ENCODE peak calls at places on chromosome 3, in five cellular contexts. One of them, this sample, is unnamed. For H3K9me3, the result is how much of the 10 kb centered on the place peaks cover.

GRCh38 chr3:75176886-75177285 is 487.2 kb upstream of the FRG2C start:
- DNase-seq in CD8-positive, alpha-beta memory T cell: no peak
- DNase-seq in K562: no peak
- DNase-seq in CD8-positive, alpha-beta T cell: no peak
- DNase-seq in left ventricle myocardium inferior: no peak
- DNase-seq in this sample: no peak

GRCh38 chr3:193885832-193886231 is 250.1 kb upstream of the HES1 start:
- DNase-seq in CD8-positive, alpha-beta memory T cell: no peak
- DNase-seq in left ventricle myocardium inferior: no peak
- DNase-seq in K562: peak
- DNase-seq in CD8-positive, alpha-beta T cell: no peak
- DNase-seq in this sample: no peak

GRCh38 chr3:50319181-50319871 is 3.2 kb downstream of the HYAL2 start:
- DNase-seq in K562: no peak
- DNase-seq in CD8-positive, alpha-beta memory T cell: no peak
- DNase-seq in CD8-positive, alpha-beta T cell: no peak
- DNase-seq in left ventricle myocardium inferior: no peak
- DNase-seq in this sample: no peak

GRCh38 chr3:56862352-56863062 is 60.8 kb upstream of the ARHGEF3 start:
- DNase-seq in CD8-positive, alpha-beta T cell: no peak
- DNase-seq in K562: no peak
- DNase-seq in left ventricle myocardium inferior: no peak
- DNase-seq in CD8-positive, alpha-beta memory T cell: no peak
- DNase-seq in this sample: no peak

GRCh38 chr3:102225407-102226132 is 209.2 kb upstream of the ZPLD1 start:
- DNase-seq in CD8-positive, alpha-beta T cell: no peak
- DNase-seq in CD8-positive, alpha-beta memory T cell: no peak
- DNase-seq in K562: no peak
- DNase-seq in left ventricle myocardium inferior: no peak
- DNase-seq in this sample: no peak

GRCh38 chr3:156448300-156448699 is 106.6 kb downstream of the SSR3 start:
- DNase-seq in left ventricle myocardium inferior: no peak
- DNase-seq in CD8-positive, alpha-beta T cell: peak
- DNase-seq in K562: peak
- DNase-seq in CD8-positive, alpha-beta memory T cell: peak
- DNase-seq in this sample: peak

GRCh38 chr3:108588616-108589015 is 622 bp downstream of the CIP2A start:
- DNase-seq in left ventricle myocardium inferior: no peak
- DNase-seq in K562: no peak
- DNase-seq in CD8-positive, alpha-beta T cell: no peak
- DNase-seq in CD8-positive, alpha-beta memory T cell: no peak
- DNase-seq in this sample: no peak

GRCh38 chr3:186991470-186991869 is 61.1 kb downstream of the ST6GAL1 start:
- DNase-seq in CD8-positive, alpha-beta T cell: no peak
- DNase-seq in left ventricle myocardium inferior: no peak
- DNase-seq in CD8-positive, alpha-beta memory T cell: no peak
- DNase-seq in K562: no peak
- DNase-seq in this sample: no peak

GRCh38 chr3:186949281-186949982 is 19.1 kb downstream of the ST6GAL1 start:
- DNase-seq in CD8-positive, alpha-beta T cell: no peak
- DNase-seq in CD8-positive, alpha-beta memory T cell: no peak
- DNase-seq in K562: peak
- DNase-seq in left ventricle myocardium inferior: peak
- DNase-seq in this sample: no peak

GRCh38 chr3:172658344-172659245 is 52.3 kb downstream of the NCEH1 start:
- DNase-seq in CD8-positive, alpha-beta memory T cell: no peak
- DNase-seq in left ventricle myocardium inferior: no peak
- DNase-seq in K562: no peak
- DNase-seq in CD8-positive, alpha-beta T cell: no peak
- DNase-seq in this sample: no peak

GRCh38 chr3:58062469-58062868 is 54.2 kb downstream of the FLNB start:
- DNase-seq in CD8-positive, alpha-beta memory T cell: no peak
- DNase-seq in left ventricle myocardium inferior: no peak
- DNase-seq in CD8-positive, alpha-beta T cell: no peak
- DNase-seq in K562: no peak
- DNase-seq in this sample: no peak

GRCh38 chr3:27387625-27388024 is 18.4 kb upstream of the NEK10 start:
- DNase-seq in K562: no peak
- DNase-seq in CD8-positive, alpha-beta T cell: no peak
- DNase-seq in CD8-positive, alpha-beta memory T cell: no peak
- DNase-seq in left ventricle myocardium inferior: no peak
- DNase-seq in this sample: no peak

GRCh38 chr3:148930785-148931184 is 60.6 kb upstream of the GYG1 start:
- DNase-seq in K562: no peak
- DNase-seq in CD8-positive, alpha-beta T cell: no peak
- DNase-seq in CD8-positive, alpha-beta memory T cell: no peak
- DNase-seq in left ventricle myocardium inferior: no peak
- DNase-seq in this sample: no peak

GRCh38 chr3:129122697-129123055 is 1.1 kb upstream of the RAB43 start:
- DNase-seq in left ventricle myocardium inferior: no peak
- DNase-seq in K562: no peak
- DNase-seq in CD8-positive, alpha-beta T cell: no peak
- DNase-seq in CD8-positive, alpha-beta memory T cell: no peak
- DNase-seq in this sample: no peak

GRCh38 chr3:168003911-168004310 is 91.8 kb downstream of the GOLIM4 start:
- DNase-seq in K562: no peak
- DNase-seq in left ventricle myocardium inferior: no peak
- DNase-seq in CD8-positive, alpha-beta T cell: no peak
- DNase-seq in CD8-positive, alpha-beta memory T cell: no peak
- DNase-seq in this sample: no peak

GRCh38 chr3:151135548-151136337 is 50.3 kb downstream of the MED12L start:
- DNase-seq in K562: peak
- DNase-seq in CD8-positive, alpha-beta memory T cell: peak
- DNase-seq in CD8-positive, alpha-beta T cell: peak
- DNase-seq in left ventricle myocardium inferior: no peak
- DNase-seq in this sample: no peak

GRCh38 chr3:134852893-134853351 is 57.9 kb downstream of the EPHB1 start:
- DNase-seq in K562: no peak
- DNase-seq in CD8-positive, alpha-beta memory T cell: no peak
- DNase-seq in CD8-positive, alpha-beta T cell: no peak
- DNase-seq in left ventricle myocardium inferior: no peak
- DNase-seq in this sample: no peak

GRCh38 chr3:37986479-37987314 is 3.9 kb upstream of the VILL start:
- DNase-seq in CD8-positive, alpha-beta T cell: no peak
- DNase-seq in K562: peak
- DNase-seq in CD8-positive, alpha-beta memory T cell: no peak
- DNase-seq in left ventricle myocardium inferior: no peak
- DNase-seq in this sample: no peak

GRCh38 chr3:21645121-21645897 is 105.7 kb downstream of the ZNF385D start:
- DNase-seq in CD8-positive, alpha-beta T cell: no peak
- DNase-seq in K562: no peak
- DNase-seq in CD8-positive, alpha-beta memory T cell: no peak
- DNase-seq in left ventricle myocardium inferior: peak
- DNase-seq in this sample: no peak

GRCh38 chr3:107753494-107753893 is 230.7 kb downstream of the BBX start:
- DNase-seq in CD8-positive, alpha-beta memory T cell: no peak
- DNase-seq in CD8-positive, alpha-beta T cell: no peak
- DNase-seq in left ventricle myocardium inferior: no peak
- DNase-seq in K562: no peak
- DNase-seq in this sample: peak

GRCh38 chr3:155859859-155860258 is 5.6 kb upstream of the SLC33A1 start:
- DNase-seq in left ventricle myocardium inferior: no peak
- DNase-seq in CD8-positive, alpha-beta T cell: no peak
- DNase-seq in CD8-positive, alpha-beta memory T cell: no peak
- DNase-seq in K562: peak
- DNase-seq in this sample: no peak

GRCh38 chr3:150145659-150146058 is 175.0 kb upstream of the PFN2 start:
- DNase-seq in K562: no peak
- DNase-seq in CD8-positive, alpha-beta T cell: no peak
- DNase-seq in CD8-positive, alpha-beta memory T cell: no peak
- DNase-seq in left ventricle myocardium inferior: no peak
- DNase-seq in this sample: no peak

GRCh38 chr3:107684431-107684925 is 161.7 kb downstream of the BBX start:
- DNase-seq in CD8-positive, alpha-beta memory T cell: no peak
- DNase-seq in K562: no peak
- DNase-seq in left ventricle myocardium inferior: no peak
- DNase-seq in CD8-positive, alpha-beta T cell: no peak
- DNase-seq in this sample: no peak

GRCh38 chr3:124351430-124352142 is 359.7 kb upstream of the ROPN1 start:
- DNase-seq in CD8-positive, alpha-beta memory T cell: no peak
- DNase-seq in K562: peak
- DNase-seq in CD8-positive, alpha-beta T cell: no peak
- DNase-seq in left ventricle myocardium inferior: no peak
- DNase-seq in this sample: peak

GRCh38 chr3:149783576-149783975 is 8.8 kb downstream of the ANKUB1 start:
- DNase-seq in K562: no peak
- DNase-seq in CD8-positive, alpha-beta memory T cell: no peak
- DNase-seq in left ventricle myocardium inferior: no peak
- DNase-seq in CD8-positive, alpha-beta T cell: no peak
- DNase-seq in this sample: no peak

GRCh38 chr3:95705786-95706418 is 1108.5 kb upstream of the EPHA6 start:
- DNase-seq in left ventricle myocardium inferior: no peak
- DNase-seq in CD8-positive, alpha-beta T cell: no peak
- DNase-seq in CD8-positive, alpha-beta memory T cell: no peak
- DNase-seq in K562: no peak
- DNase-seq in this sample: no peak

GRCh38 chr3:50147447-50147846 is 7.7 kb upstream of the SEMA3F start:
- DNase-seq in CD8-positive, alpha-beta T cell: no peak
- DNase-seq in left ventricle myocardium inferior: no peak
- DNase-seq in K562: no peak
- DNase-seq in CD8-positive, alpha-beta memory T cell: no peak
- DNase-seq in this sample: no peak

GRCh38 chr3:23785882-23786281 is 19.9 kb upstream of the UBE2E1 start:
- DNase-seq in CD8-positive, alpha-beta memory T cell: no peak
- DNase-seq in left ventricle myocardium inferior: no peak
- DNase-seq in K562: no peak
- DNase-seq in CD8-positive, alpha-beta T cell: no peak
- DNase-seq in this sample: no peak

GRCh38 chr3:36707623-36708409 is 56.5 kb downstream of the DCLK3 start:
- DNase-seq in K562: peak
- DNase-seq in CD8-positive, alpha-beta memory T cell: no peak
- DNase-seq in left ventricle myocardium inferior: no peak
- DNase-seq in CD8-positive, alpha-beta T cell: no peak
- DNase-seq in this sample: no peak

GRCh38 chr3:1616715-1617114 is 482.0 kb upstream of the CNTN4 start:
- DNase-seq in K562: no peak
- DNase-seq in left ventricle myocardium inferior: no peak
- DNase-seq in CD8-positive, alpha-beta T cell: no peak
- DNase-seq in CD8-positive, alpha-beta memory T cell: no peak
- DNase-seq in this sample: no peak

GRCh38 chr3:155391583-155391982 is 98.1 kb upstream of the STRIT1 start:
- DNase-seq in K562: no peak
- DNase-seq in CD8-positive, alpha-beta memory T cell: no peak
- DNase-seq in CD8-positive, alpha-beta T cell: no peak
- DNase-seq in left ventricle myocardium inferior: peak
- DNase-seq in this sample: no peak

GRCh38 chr3:31364711-31365110 is 168.0 kb upstream of the STT3B start:
- DNase-seq in CD8-positive, alpha-beta T cell: no peak
- DNase-seq in left ventricle myocardium inferior: no peak
- DNase-seq in CD8-positive, alpha-beta memory T cell: no peak
- DNase-seq in K562: no peak
- DNase-seq in this sample: no peak

GRCh38 chr3:190381356-190381940 is 6.5 kb upstream of the CLDN16 start:
- DNase-seq in left ventricle myocardium inferior: no peak
- DNase-seq in K562: no peak
- DNase-seq in CD8-positive, alpha-beta T cell: no peak
- DNase-seq in CD8-positive, alpha-beta memory T cell: no peak
- DNase-seq in this sample: no peak

GRCh38 chr3:10008588-10009344 is 17.5 kb upstream of the FANCD2 start:
- DNase-seq in CD8-positive, alpha-beta T cell: peak
- DNase-seq in K562: peak
- DNase-seq in left ventricle myocardium inferior: peak
- DNase-seq in CD8-positive, alpha-beta memory T cell: peak
- DNase-seq in this sample: peak

GRCh38 chr3:196868297-196868661 is 559 bp downstream of the SENP5 start:
- DNase-seq in CD8-positive, alpha-beta T cell: peak
- DNase-seq in CD8-positive, alpha-beta memory T cell: peak
- DNase-seq in left ventricle myocardium inferior: peak
- DNase-seq in K562: peak
- DNase-seq in this sample: peak

DNA sequence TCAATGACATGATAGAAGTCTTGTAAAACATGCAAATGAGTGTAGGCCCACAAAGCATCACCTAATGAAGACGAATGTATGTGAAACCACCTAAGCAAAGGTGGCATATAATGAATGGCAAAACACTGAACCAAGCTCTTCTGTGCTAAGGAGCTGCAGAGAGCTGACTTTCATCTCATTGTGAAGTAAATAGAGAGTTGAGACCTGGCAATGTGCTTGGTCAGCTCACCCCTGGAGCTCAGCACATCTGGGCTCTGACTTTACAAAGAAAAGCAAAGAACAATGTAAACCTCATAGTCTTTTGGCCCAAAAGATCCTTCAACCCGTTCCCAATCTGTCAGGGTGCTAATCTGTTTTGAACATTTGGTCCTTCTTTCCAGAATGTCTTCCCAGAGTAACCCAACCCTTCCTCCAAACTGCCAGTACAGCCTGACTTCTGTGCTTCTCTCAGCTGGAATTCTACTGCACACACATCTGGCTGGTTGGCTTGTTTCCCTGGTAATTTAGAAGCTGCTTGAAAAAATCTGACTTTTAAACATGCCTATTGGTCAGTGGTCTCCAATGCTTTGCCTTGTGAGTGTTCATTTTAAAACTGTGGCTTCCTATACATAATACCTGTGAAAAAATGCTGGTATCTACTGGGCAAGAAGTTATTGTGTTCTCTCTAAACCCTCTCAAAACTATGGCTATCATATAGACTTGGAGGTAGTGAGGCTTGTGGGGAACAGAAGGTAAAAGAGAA is 101.7 kb downstream of the CD200R1L start:
- DNase-seq in left ventricle myocardium inferior: no peak
- DNase-seq in CD8-positive, alpha-beta T cell: no peak
- DNase-seq in K562: no peak
- DNase-seq in CD8-positive, alpha-beta memory T cell: no peak
- DNase-seq in this sample: no peak
- H3K27ac ChIP-seq in left ventricle myocardium inferior: peak
- H3K27ac ChIP-seq in CD8-positive, alpha-beta T cell: no peak
- H3K27ac ChIP-seq in K562: no peak
- H3K27ac ChIP-seq in CD8-positive, alpha-beta memory T cell: no peak
- H3K27ac ChIP-seq in this sample: no peak

GRCh38 chr3:54122802-54123537 is 618 bp downstream of the CACNA2D3 start:
- DNase-seq in left ventricle myocardium inferior: no peak
- DNase-seq in K562: no peak
- DNase-seq in CD8-positive, alpha-beta memory T cell: no peak
- DNase-seq in CD8-positive, alpha-beta T cell: no peak
- DNase-seq in this sample: peak
- H3K4me3 ChIP-seq in left ventricle myocardium inferior: peak
- H3K4me3 ChIP-seq in K562: no peak
- H3K4me3 ChIP-seq in CD8-positive, alpha-beta memory T cell: no peak
- H3K4me3 ChIP-seq in CD8-positive, alpha-beta T cell: no peak
- H3K4me3 ChIP-seq in this sample: peak

DNA sequence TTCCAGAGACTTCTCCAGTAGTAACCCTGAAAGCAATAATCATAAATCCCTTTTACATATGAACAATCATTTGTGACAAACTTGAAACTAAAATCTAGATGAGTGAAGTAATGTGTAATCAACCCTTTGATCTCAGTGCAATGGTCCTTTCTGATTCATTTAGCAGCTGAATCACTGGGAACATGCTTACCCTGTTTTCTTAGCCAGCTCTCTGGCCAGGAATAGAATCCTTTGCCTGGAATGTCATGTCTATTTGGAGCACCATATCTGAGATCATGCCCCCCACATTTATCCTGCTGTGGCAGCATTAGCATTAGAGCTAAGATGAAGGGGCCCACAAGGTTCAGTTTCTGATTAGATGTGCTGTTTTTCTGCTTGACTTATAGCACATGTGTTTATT is 309.8 kb downstream of the OXSM start:
- DNase-seq in K562: no peak
- DNase-seq in left ventricle myocardium inferior: no peak
- DNase-seq in CD8-positive, alpha-beta T cell: no peak
- DNase-seq in CD8-positive, alpha-beta memory T cell: no peak
- DNase-seq in this sample: no peak
- H3K9me3 ChIP-seq in K562: under half
- H3K9me3 ChIP-seq in left ventricle myocardium inferior: under half
- H3K9me3 ChIP-seq in CD8-positive, alpha-beta T cell: under half
- H3K9me3 ChIP-seq in CD8-positive, alpha-beta memory T cell: under half
- H3K9me3 ChIP-seq in this sample: under half

GRCh38 chr3:61452536-61452991 is 108.8 kb upstream of the PTPRG start:
- DNase-seq in CD8-positive, alpha-beta memory T cell: no peak
- DNase-seq in left ventricle myocardium inferior: no peak
- DNase-seq in CD8-positive, alpha-beta T cell: no peak
- DNase-seq in K562: no peak
- DNase-seq in this sample: no peak
- H3K27ac ChIP-seq in CD8-positive, alpha-beta memory T cell: no peak
- H3K27ac ChIP-seq in left ventricle myocardium inferior: no peak
- H3K27ac ChIP-seq in CD8-positive, alpha-beta T cell: no peak
- H3K27ac ChIP-seq in K562: no peak
- H3K27ac ChIP-seq in this sample: no peak